ENCODE peak calls at places on chromosome 17, in ten cellular contexts. O, K, A, U, W, P, N, Y, S and Q are unnamed samples.
A peak's percentile ranks its signal among the peaks of the same experiment; 100 is the strongest.

GRCh38 chr17:67040652-67041051 is 3.7 kb upstream of the CACNG1 start:
- DNase-seq in Y (no peak), U (no peak), O (no peak), A (no peak), W (no peak), K (no peak), N (no peak), S (no peak), P (no peak), Q (no peak)

GRCh38 chr17:46821482-46822387 is 3.2 kb upstream of the WNT3 start:
- DNase-seq in P (no peak), A (no peak), U (no peak), W (no peak), S (no peak), O (no peak), K (no peak), N (no peak), Y (no peak), Q (no peak)

GRCh38 chr17:39239640-39240314 is 14.0 kb upstream of the STAC2 start:
- DNase-seq in S (no peak), N (no peak), O (no peak), K (peak; percentile 29), Y (no peak), W (peak; percentile 89), U (no peak), P (peak; percentile 84), A (peak; percentile 80), Q (no peak)

GRCh38 chr17:63437287-63438091 is 8.6 kb downstream of the CYB561 start:
- DNase-seq in K (no peak), P (no peak), U (peak; percentile 52), W (no peak), S (no peak), A (no peak), Y (no peak), O (no peak), N (peak; percentile 47), Q (no peak)

GRCh38 chr17:83150369-83151055 is 71.1 kb downstream of the METRNL start:
- DNase-seq in P (no peak), A (no peak), O (no peak), N (no peak), K (no peak), S (no peak), W (no peak), U (no peak), Y (no peak), Q (no peak)

GRCh38 chr17:81518785-81519283 is 6.2 kb upstream of the ACTG1 start:
- DNase-seq in U (peak; percentile 74), S (no peak), P (peak; percentile 84), W (peak; percentile 63), K (peak; percentile 49), A (peak; percentile 75), N (no peak), Y (no peak), O (no peak), Q (no peak)

GRCh38 chr17:78526231-78527025 is 50.8 kb downstream of the DNAH17 start:
- DNase-seq in U (no peak), K (no peak), Y (no peak), S (no peak), O (no peak), A (peak; percentile 46), P (peak; percentile 66), N (no peak), W (no peak), Q (no peak)

GRCh38 chr17:78013683-78014467 is 55.4 kb downstream of the TNRC6C start:
- DNase-seq in W (peak; percentile 79), P (no peak), O (peak; percentile 62), U (peak; percentile 88), K (peak; percentile 48), N (peak; percentile 81), A (peak; percentile 81), S (peak; percentile 86), Y (peak; percentile 51), Q (peak; percentile 29)

GRCh38 chr17:45296003-45296832 is 20.6 kb downstream of the MAP3K14 start:
- DNase-seq in O (no peak), Y (no peak), P (no peak), U (peak; percentile 76), K (peak; percentile 69), N (no peak), S (no peak), W (peak; percentile 72), A (no peak), Q (no peak)

GRCh38 chr17:45292696-45293412 is 24.0 kb downstream of the MAP3K14 start:
- DNase-seq in Y (no peak), N (no peak), K (no peak), U (no peak), O (no peak), A (no peak), W (no peak), S (no peak), P (no peak), Q (no peak)

GRCh38 chr17:45291170-45291805 is 25.5 kb downstream of the MAP3K14 start:
- DNase-seq in N (no peak), P (no peak), U (no peak), Y (no peak), S (no peak), W (peak; percentile 30), O (no peak), A (no peak), K (no peak), Q (no peak)

GRCh38 chr17:45294506-45294905 is 22.3 kb downstream of the MAP3K14 start:
- DNase-seq in S (peak; percentile 89), A (no peak), U (peak; percentile 84), Y (peak; percentile 50), P (no peak), N (peak; percentile 88), K (peak; percentile 54), W (no peak), O (peak; percentile 89), Q (no peak)

GRCh38 chr17:45293413-45294211 is 23.2 kb downstream of the MAP3K14 start:
- DNase-seq in Y (peak; percentile 65), W (no peak), N (peak; percentile 92), U (peak; percentile 98), O (peak; percentile 77), P (peak; percentile 83), K (peak; percentile 81), A (peak; percentile 71), S (peak; percentile 96), Q (no peak)
- TF ChIP-seq CTCF in Y (no peak), W (no peak), N (peak; percentile 37), U (no peak), O (no peak), P (no peak), K (no peak), A (no peak), S (peak; percentile 26), Q (peak; percentile 30)

DNA sequence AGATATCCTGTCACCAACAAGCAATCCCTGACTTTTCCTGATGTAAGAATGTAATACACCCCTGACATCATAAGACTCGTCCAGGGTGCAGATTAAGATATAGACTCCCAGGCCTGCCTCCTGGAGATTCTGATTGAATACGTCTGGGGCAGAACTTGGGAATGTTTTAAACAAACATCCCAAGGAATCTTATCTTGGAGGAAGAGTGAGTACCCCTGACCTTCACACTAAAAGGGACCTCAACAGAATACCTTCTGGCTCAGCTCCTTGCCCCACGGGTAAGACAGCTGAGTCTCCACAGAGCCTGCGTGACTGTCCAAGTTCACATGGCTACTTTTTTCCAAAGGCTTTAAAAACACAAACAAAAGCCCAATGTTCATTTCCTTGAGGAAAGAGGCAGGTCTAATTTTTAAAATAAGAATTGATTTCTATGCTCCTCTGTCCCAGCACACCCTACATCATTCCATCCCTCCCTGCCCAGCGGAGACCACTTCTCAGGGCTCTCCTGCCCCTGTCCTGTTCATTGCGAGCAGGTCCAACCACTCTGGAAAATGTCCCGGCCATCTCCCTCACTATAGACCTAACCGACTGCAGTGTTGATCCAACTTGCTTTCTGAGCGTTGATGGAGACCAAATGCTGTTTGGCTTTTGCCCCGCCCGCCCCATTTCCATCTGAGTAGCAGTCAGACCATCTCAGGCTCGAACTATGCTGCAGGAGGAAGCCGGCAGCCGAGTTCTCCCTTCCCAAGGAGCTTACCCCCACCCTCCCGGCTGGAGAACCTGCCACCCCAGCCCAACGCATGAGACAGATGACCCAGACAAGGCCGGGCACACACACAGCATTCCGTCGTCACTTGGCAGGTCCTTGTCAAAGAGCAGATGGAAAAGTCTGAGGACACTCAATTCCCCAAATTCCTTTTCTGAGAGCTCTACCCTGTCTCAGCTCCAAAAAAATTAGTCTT is 44.1 kb upstream of the MYH10 start:
- DNase-seq in S (peak; percentile 48), P (peak; percentile 73), O (no peak), A (peak; percentile 17), Y (no peak), W (no peak), K (no peak), U (peak; percentile 30), N (peak; percentile 78), Q (no peak)
- H3K4me3 ChIP-seq in S (no peak overlapping the region), P (no peak overlapping the region), O (no peak overlapping the region), A (no peak overlapping the region), Y (no peak overlapping the region), W (no peak overlapping the region), K (no peak overlapping the region), U (no peak overlapping the region), N (no peak overlapping the region), Q (no peak overlapping the region)

GRCh38 chr17:7668482-7668881 is 17.8 kb downstream of the ATP1B2 start:
- DNase-seq in P (no peak), Y (no peak), N (no peak), A (no peak), U (no peak), O (no peak), S (no peak), K (no peak), W (no peak), Q (no peak)

GRCh38 chr17:7676533-7676932 is 10.8 kb downstream of the TP53 start:
- DNase-seq in S (no peak), A (no peak), U (no peak), O (no peak), N (no peak), K (no peak), Y (no peak), W (no peak), P (no peak), Q (no peak)

GRCh38 chr17:7674934-7675333 is 12.4 kb downstream of the TP53 start:
- DNase-seq in Y (no peak), N (no peak), P (no peak), S (no peak), W (no peak), O (no peak), U (no peak), A (no peak), K (no peak), Q (no peak)

GRCh38 chr17:7677388-7678067 is 9.8 kb downstream of the TP53 start:
- DNase-seq in A (no peak), K (no peak), S (no peak), W (no peak), U (no peak), O (no peak), P (no peak), N (no peak), Y (no peak), Q (no peak)

GRCh38 chr17:7673239-7673638 is 14.1 kb downstream of the TP53 start:
- DNase-seq in Y (no peak), W (peak; percentile 29), U (peak; percentile 27), K (no peak), P (no peak), O (no peak), S (peak; percentile 14), N (no peak), A (peak; percentile 63), Q (no peak)
- TF ChIP-seq CTCF in Y (peak; percentile 48), W (peak; percentile 80), U (no peak), K (peak; percentile 42), P (peak; percentile 43), O (no peak), S (peak; percentile 50), N (peak; percentile 49), A (no peak), Q (peak; percentile 6)

DNA sequence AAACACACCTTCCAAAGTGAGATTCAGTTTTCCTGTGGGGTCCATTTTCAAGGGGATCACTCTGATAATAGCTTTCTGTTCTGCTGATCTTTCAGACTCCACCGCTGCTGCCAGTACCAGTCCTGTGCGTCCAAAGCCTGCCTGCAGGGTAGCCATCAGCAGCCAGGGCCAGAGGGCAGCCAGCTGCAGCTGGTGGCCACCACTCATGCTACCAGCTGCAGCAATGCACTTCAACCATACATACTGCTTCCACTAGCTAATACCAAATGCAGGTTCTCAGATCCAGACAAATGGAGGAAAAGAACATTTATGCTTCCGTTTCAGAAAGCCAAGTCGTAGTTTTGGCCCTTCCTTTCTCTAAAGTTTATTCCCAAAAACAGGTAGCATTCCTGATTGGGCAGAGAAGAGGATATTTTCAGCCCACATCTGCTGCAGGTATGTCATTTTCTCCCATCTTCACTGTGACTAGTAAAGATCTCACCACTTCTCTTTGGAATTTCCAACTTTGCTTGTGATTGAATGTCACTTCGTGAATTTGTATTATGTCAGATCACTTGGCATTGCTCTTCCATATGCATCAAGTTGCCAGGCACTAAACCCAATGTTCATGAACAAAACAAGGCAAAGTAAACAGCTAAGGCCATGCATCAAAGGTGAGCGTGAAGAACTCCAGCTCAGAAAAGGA is 1.8 kb downstream of the RNF43 start:
- DNase-seq in K (peak; percentile 33), P (no peak), U (no peak), A (peak; percentile 59), S (no peak), W (no peak), Y (no peak), O (peak; percentile 46), N (no peak), Q (no peak)
- H3K4me3 ChIP-seq in K (peak overlapping the region; percentile 75), P (peak overlapping the region; percentile 41), U (no peak overlapping the region), A (peak overlapping the region; percentile 12), S (no peak overlapping the region), W (no peak overlapping the region), Y (no peak overlapping the region), O (peak overlapping the region; percentile 40), N (no peak overlapping the region), Q (no peak overlapping the region)